ENCODE peak calls at places on chromosome 6, in four cellular contexts. P is heart left ventricle, K is astrocyte of the spinal cord, C is AG10803. H is an unnamed sample.

GRCh38 chr6:4125500-4125899 is 9.9 kb downstream of the ECI2 start:
- DNase-seq in P (no peak), K (no peak), C (no peak), H (peak)

GRCh38 chr6:141303907-141304306 is 828.8 kb upstream of the GJE1 start:
- DNase-seq in P (no peak), K (no peak), C (no peak), H (no peak)

GRCh38 chr6:37990762-37991525 is 171.4 kb downstream of the ZFAND3 start:
- DNase-seq in P (no peak), K (peak), C (peak), H (peak)

GRCh38 chr6:1527098-1527497 is 82.6 kb upstream of the FOXC1 start:
- DNase-seq in P (peak), K (peak), C (peak), H (peak)

GRCh38 chr6:156977527-156978291 is 200.5 kb downstream of the ARID1B start:
- DNase-seq in P (no peak), K (peak), C (peak), H (peak)

GRCh38 chr6:84847349-84848160 is 83.2 kb upstream of the TBX18 start:
- DNase-seq in P (no peak), K (peak), C (no peak), H (peak)

GRCh38 chr6:144637535-144637934 is 352.4 kb downstream of the UTRN start:
- DNase-seq in P (no peak), K (no peak), C (no peak), H (no peak)

GRCh38 chr6:12275084-12275483 is 15.1 kb upstream of the EDN1 start:
- DNase-seq in P (no peak), K (no peak), C (peak), H (peak)

GRCh38 chr6:37614059-37614940 is 83.4 kb downstream of the MDGA1 start:
- DNase-seq in P (no peak), K (no peak), C (no peak), H (no peak)

GRCh38 chr6:111765681-111766523 is 107.3 kb downstream of the FYN start:
- DNase-seq in P (no peak), K (peak), C (peak), H (peak)

GRCh38 chr6:143707702-143708101 is 29.9 kb downstream of the PHACTR2 start:
- DNase-seq in P (no peak), K (no peak), C (no peak), H (no peak)

GRCh38 chr6:138981416-138981815 is 6.6 kb downstream of the REPS1 start:
- DNase-seq in P (no peak), K (no peak), C (no peak), H (no peak)

GRCh38 chr6:146874278-146875018 is 275.7 kb downstream of the ADGB start:
- DNase-seq in P (no peak), K (no peak), C (no peak), H (no peak)

GRCh38 chr6:18763086-18763485 is 375.9 kb downstream of the RNF144B start:
- DNase-seq in P (no peak), K (no peak), C (no peak), H (no peak)

GRCh38 chr6:145906144-145906543 is 58.0 kb downstream of the SHPRH start:
- DNase-seq in P (no peak), K (no peak), C (no peak), H (no peak)

GRCh38 chr6:70566751-70567382 is at the start of gene SDHAF4:
- DNase-seq in P (peak), K (peak), C (peak), H (peak)

GRCh38 chr6:24078200-24078599 is 47.8 kb upstream of the NRSN1 start:
- DNase-seq in P (no peak), K (no peak), C (peak), H (no peak)

GRCh38 chr6:11525468-11526155 is 11.9 kb upstream of the TMEM170B start:
- DNase-seq in P (no peak), K (no peak), C (peak), H (peak)

GRCh38 chr6:159979136-159979874 is 10.4 kb downstream of the IGF2R start:
- DNase-seq in P (no peak), K (peak), C (peak), H (no peak)

GRCh38 chr6:133947302-133947900 is 5.6 kb upstream of the TBPL1 start:
- DNase-seq in P (no peak), K (no peak), C (no peak), H (no peak)

GRCh38 chr6:30129818-30130679 is 5.9 kb upstream of the TRIM40 start:
- DNase-seq in P (no peak), K (no peak), C (no peak), H (no peak)

GRCh38 chr6:159357211-159357920 is 188.2 kb downstream of the FNDC1 start:
- DNase-seq in P (no peak), K (no peak), C (no peak), H (no peak)

GRCh38 chr6:33147807-33148666 is 44.2 kb downstream of the COL11A2 start:
- DNase-seq in P (no peak), K (peak), C (peak), H (peak)

GRCh38 chr6:111478749-111479148 is 4.3 kb downstream of the REV3L start:
- DNase-seq in P (no peak), K (peak), C (peak), H (peak)

GRCh38 chr6:157981395-157982296 is at the start of gene SYNJ2:
- DNase-seq in P (peak), K (peak), C (peak), H (peak)

GRCh38 chr6:109381007-109381746 is 1.1 kb downstream of the CD164 start:
- DNase-seq in P (no peak), K (no peak), C (peak), H (peak)

GRCh38 chr6:145015739-145016558 is 719.4 kb downstream of the EPM2A start:
- DNase-seq in P (no peak), K (peak), C (peak), H (peak)

GRCh38 chr6:108030223-108030622 is 44.3 kb downstream of the OSTM1 start:
- DNase-seq in P (no peak), K (no peak), C (no peak), H (no peak)

GRCh38 chr6:138099832-138100231 is 7.4 kb downstream of the PERP start:
- DNase-seq in P (no peak), K (peak), C (peak), H (peak)

GRCh38 chr6:117481278-117481925 is 1.1 kb upstream of the DCBLD1 start:
- DNase-seq in P (no peak), K (no peak), C (no peak), H (no peak)

GRCh38 chr6:135141182-135141581 is 39.9 kb upstream of the MYB start:
- DNase-seq in P (no peak), K (no peak), C (no peak), H (no peak)

GRCh38 chr6:135141728-135142127 is 39.4 kb upstream of the MYB start:
- DNase-seq in P (no peak), K (no peak), C (no peak), H (no peak)

DNA sequence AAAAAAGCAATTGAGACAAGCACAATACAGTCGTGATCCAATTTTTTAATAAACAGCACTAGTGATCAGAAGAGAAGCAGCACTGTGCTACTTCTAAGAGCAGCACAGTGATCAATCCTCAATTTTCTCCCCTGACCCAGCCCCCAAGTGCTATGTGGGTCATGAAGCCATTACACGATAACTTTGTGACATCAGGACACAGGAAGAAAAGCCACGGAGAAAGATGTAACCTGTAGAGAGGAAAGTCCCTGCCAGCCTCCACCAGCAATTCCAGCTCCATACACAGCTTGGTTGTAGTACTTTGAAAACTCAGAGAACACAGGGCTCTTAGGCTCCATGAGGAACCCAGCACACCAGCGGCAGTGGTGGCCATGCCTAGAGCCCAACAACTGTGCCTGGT is 45.3 kb upstream of the MYB start:
- DNase-seq in P (no peak), K (no peak), C (no peak), H (no peak)
- H3K4me3 ChIP-seq in P (no peak), K (no peak), C (no peak), H (no peak)

DNA sequence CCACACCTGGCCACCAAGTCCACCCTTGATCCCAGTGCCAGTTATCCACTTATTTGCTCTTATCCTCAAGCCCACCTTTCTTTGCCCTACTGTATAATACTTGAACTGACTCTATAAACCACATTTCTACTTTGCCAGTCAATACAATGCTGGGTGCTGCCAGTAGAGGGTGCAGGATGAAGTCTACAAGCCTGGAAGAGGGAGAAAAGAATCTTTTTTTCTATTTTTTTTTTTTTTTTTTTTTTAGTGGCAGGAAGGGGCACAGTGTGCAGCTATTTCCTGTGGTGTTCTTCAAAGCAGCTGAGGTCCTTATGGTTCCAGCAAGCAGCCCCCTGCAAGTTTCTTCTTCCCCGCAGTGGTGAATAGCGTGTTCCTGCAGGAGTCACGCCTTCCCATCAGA is 22.2 kb upstream of the GABRR1 start:
- DNase-seq in P (no peak), K (no peak), C (no peak), H (peak)
- TF ChIP-seq CTCF in P (peak), K (peak), C (peak), H (peak)

DNA sequence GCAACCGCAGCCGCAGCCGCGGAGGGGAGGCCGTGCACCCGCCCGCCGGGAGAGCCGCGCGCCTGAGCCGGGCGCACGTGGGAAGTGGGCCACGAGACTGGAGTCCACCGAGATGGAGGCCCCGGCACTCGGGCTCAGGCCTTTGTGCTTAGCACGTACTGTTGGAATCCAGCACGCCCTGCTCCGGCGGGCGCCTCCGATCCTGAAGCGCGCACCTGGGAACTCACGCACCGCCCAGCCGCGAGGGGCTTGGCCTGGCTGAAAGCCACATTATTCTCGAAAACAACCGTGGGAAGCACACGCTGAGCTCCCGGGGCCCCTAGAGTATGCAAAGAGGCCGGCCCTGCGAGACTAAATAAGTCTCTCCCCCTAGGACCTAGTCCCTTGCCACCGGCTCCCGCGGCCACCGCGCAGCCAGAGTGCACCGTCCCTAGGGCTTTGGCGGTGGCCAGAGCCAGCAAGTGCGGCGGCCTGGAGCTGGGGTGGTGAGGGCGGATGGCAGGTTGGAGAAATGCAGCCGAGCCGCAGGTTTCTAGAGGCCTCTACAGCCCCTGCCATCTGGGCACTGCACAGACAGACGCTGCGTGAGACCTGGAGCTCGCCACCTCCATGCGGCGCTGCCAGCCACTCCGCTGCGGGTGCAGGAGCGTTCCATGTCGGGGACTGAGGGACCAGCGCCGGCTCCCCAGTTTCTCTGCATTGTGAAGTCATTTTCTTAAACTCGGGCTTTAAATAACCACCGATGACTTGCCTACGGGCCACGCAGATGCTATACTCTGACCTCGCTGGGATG is 42.0 kb upstream of the LY86 start:
- DNase-seq in P (peak), K (peak), C (no peak), H (peak)
- H3K4me3 ChIP-seq in P (peak), K (peak), C (no peak), H (peak)

GRCh38 chr6:116218172-116218633 is 35.7 kb downstream of the TSPYL4 start:
- DNase-seq in P (no peak), K (peak), C (peak), H (peak)
- TF ChIP-seq CTCF in P (peak), K (peak), C (peak), H (peak)